ENCODE peak calls at places on chromosomes 3 and 15, in nine cellular contexts. L is ELF-1, I is B cell, X is NCI-H226, R is HS-27A, U is Peyer's patch, Z is AG09309, W is GM10248, O is H9. A is an unnamed sample.

GRCh38 chr15:66456211-66456610 is 41.4 kb downstream of the SNAPC5 start:
- DNase-seq in X (no peak), W (no peak), R (no peak), O (no peak), L (no peak), I (no peak), Z (no peak), U (no peak), A (no peak)

GRCh38 chr15:52857937-52858336 is 67.8 kb upstream of the ONECUT1 start:
- DNase-seq in Z (no peak), W (no peak), X (no peak), I (no peak), R (peak; percentile 23), L (no peak), O (no peak), U (no peak), A (no peak)

GRCh38 chr15:44646460-44646859 is 17.0 kb downstream of the SPG11 start:
- DNase-seq in X (no peak), W (no peak), L (no peak), Z (no peak), R (no peak), O (no peak), U (no peak), I (no peak), A (no peak)

GRCh38 chr3:61821823-61822251 is 260.5 kb downstream of the PTPRG start:
- DNase-seq in W (no peak), X (no peak), U (no peak), R (no peak), O (no peak), Z (peak; percentile 92), L (no peak), I (no peak), A (no peak)

GRCh38 chr15:26721231-26721630 is 51.6 kb downstream of the GABRB3 start:
- DNase-seq in U (no peak), W (no peak), X (no peak), R (no peak), L (peak; percentile 46), O (peak; percentile 84), I (no peak), Z (no peak), A (no peak)

GRCh38 chr3:15292765-15293522 is 39.4 kb downstream of the SH3BP5 start:
- DNase-seq in X (no peak), W (no peak), O (no peak), R (no peak), Z (no peak), L (peak; percentile 67), I (no peak), U (no peak), A (peak; percentile 93)

GRCh38 chr3:11719406-11720219 is 75.9 kb upstream of the VGLL4 start:
- DNase-seq in L (peak; percentile 90), R (peak; percentile 58), O (peak; percentile 93), W (peak; percentile 78), U (peak; percentile 98), Z (no peak), X (peak; percentile 87), I (peak; percentile 81), A (peak; percentile 16)

GRCh38 chr3:149717391-149718056 is 34.8 kb downstream of the COMMD2 start:
- DNase-seq in Z (peak; percentile 53), W (peak; percentile 40), O (peak; percentile 42), I (peak; percentile 29), X (peak; percentile 41), U (no peak), R (peak; percentile 43), L (peak; percentile 49), A (peak; percentile 83)

GRCh38 chr15:66617137-66618090 is 51.6 kb upstream of the LCTL start:
- DNase-seq in W (no peak), O (no peak), R (peak; percentile 19), U (no peak), X (peak; percentile 44), I (no peak), L (peak; percentile 43), Z (peak; percentile 27), A (peak; percentile 72)

GRCh38 chr3:183134844-183135243 is 27.7 kb downstream of the LAMP3 start:
- DNase-seq in L (no peak), I (no peak), W (no peak), O (no peak), U (no peak), Z (no peak), X (no peak), R (no peak), A (no peak)

GRCh38 chr3:174439621-174440349 is 419.3 kb upstream of the NAALADL2 start:
- DNase-seq in O (no peak), R (peak; percentile 87), L (peak; percentile 27), X (peak; percentile 91), U (no peak), W (no peak), I (no peak), Z (peak; percentile 99), A (peak; percentile 71)

GRCh38 chr3:99023590-99024192 is 122.2 kb upstream of the DCBLD2 start:
- DNase-seq in O (no peak), W (peak; percentile 25), X (no peak), R (peak; percentile 17), L (no peak), I (no peak), Z (no peak), U (no peak), A (no peak)

GRCh38 chr3:178392553-178392952 is 143.7 kb upstream of the KCNMB2 start:
- DNase-seq in R (no peak), O (no peak), X (peak; percentile 22), Z (peak; percentile 54), L (no peak), U (no peak), W (no peak), I (no peak), A (no peak)

GRCh38 chr15:64072812-64073211 is 20.8 kb downstream of the CIAO2A start:
- DNase-seq in L (no peak), I (no peak), X (no peak), U (no peak), Z (no peak), O (no peak), R (no peak), W (no peak), A (no peak)

GRCh38 chr3:136134091-136134490 is 62.0 kb downstream of the MSL2 start:
- DNase-seq in Z (no peak), R (no peak), X (no peak), L (no peak), O (no peak), U (no peak), W (no peak), I (no peak), A (no peak)

GRCh38 chr3:71127463-71128243 is 455.9 kb downstream of the FOXP1 start:
- DNase-seq in R (no peak), O (no peak), U (no peak), L (no peak), W (no peak), Z (no peak), I (no peak), X (no peak), A (no peak)

GRCh38 chr3:127208483-127209100 is 15.7 kb downstream of the PRR23E start:
- DNase-seq in X (no peak), O (peak; percentile 20), L (peak; percentile 46), R (no peak), I (no peak), Z (no peak), U (peak; percentile 28), W (peak; percentile 21), A (no peak)

GRCh38 chr3:105130911-105131310 is 235.8 kb upstream of the ALCAM start:
- DNase-seq in L (no peak), W (no peak), O (no peak), R (no peak), U (no peak), I (no peak), X (no peak), Z (no peak), A (no peak)

GRCh38 chr3:99878005-99878404 is 60.3 kb downstream of the CMSS1 start:
- DNase-seq in I (no peak), Z (no peak), L (no peak), W (peak; percentile 31), X (peak; percentile 79), R (peak; percentile 59), O (no peak), U (no peak), A (no peak)

GRCh38 chr15:78978601-78979179 is 33.8 kb upstream of the CTSH start:
- DNase-seq in U (no peak), L (no peak), W (no peak), R (no peak), O (no peak), Z (no peak), X (no peak), I (no peak), A (no peak)

GRCh38 chr3:151156618-151157216 is 46.3 kb downstream of the GPR171 start:
- DNase-seq in O (no peak), Z (no peak), L (peak; percentile 58), R (peak; percentile 9), U (no peak), W (peak; percentile 60), X (peak; percentile 38), I (peak; percentile 66), A (no peak)

GRCh38 chr3:11185564-11186317 is 31.4 kb downstream of the HRH1 start:
- DNase-seq in I (no peak), W (no peak), Z (peak; percentile 96), U (no peak), R (peak; percentile 83), L (peak; percentile 47), O (no peak), X (peak; percentile 96), A (peak; percentile 48)

GRCh38 chr3:23644741-23645140 is 161.0 kb upstream of the UBE2E1 start:
- DNase-seq in U (no peak), X (peak; percentile 23), R (no peak), O (no peak), L (no peak), Z (no peak), I (no peak), W (no peak), A (no peak)

A was measured in ascending aorta.